ENCODE peak calls at places on chromosomes 12 and 14, in five cellular contexts. N is IMR-90, L is prostate gland, K is GM12864, D is astrocyte of the spinal cord. M is an unnamed sample.
A peak's percentile ranks its signal among the peaks of the same experiment; 100 is the strongest.

GRCh38 chr12:34398706-34399630 is 376.7 kb downstream of the ALG10 start:
- DNase-seq in N (no peak), K (no peak), L (peak; percentile 2), D (no peak), M (no peak)

GRCh38 chr14:66507181-66507721 is 696 bp upstream of the GPHN start:
- DNase-seq in D (no peak), K (no peak), N (no peak), L (no peak), M (no peak)

GRCh38 chr12:117036046-117036445 is 63.2 kb downstream of the TESC start:
- DNase-seq in L (no peak), N (no peak), D (no peak), K (no peak), M (no peak)

GRCh38 chr12:8548192-8548591 is 7.5 kb upstream of the CLEC4E start:
- DNase-seq in D (no peak), L (no peak), K (no peak), N (no peak), M (no peak)

GRCh38 chr14:28785096-28785952 is 18.7 kb downstream of the FOXG1 start:
- DNase-seq in N (peak; percentile 0), K (no peak), L (no peak), D (no peak), M (no peak)

GRCh38 chr12:128783129-128783574 is 40.6 kb downstream of the SLC15A4 start:
- DNase-seq in L (no peak), K (no peak), N (peak; percentile 41), D (peak; percentile 48), M (peak; percentile 31)

GRCh38 chr12:62613092-62613491 is 146.5 kb downstream of the MON2 start:
- DNase-seq in L (no peak), D (no peak), N (no peak), K (no peak), M (peak; percentile 60)

GRCh38 chr12:91289072-91289471 is 106.5 kb upstream of the DCN start:
- DNase-seq in K (no peak), D (no peak), L (no peak), N (no peak), M (no peak)

GRCh38 chr14:89586258-89587127 is 169.5 kb upstream of the FOXN3 start:
- DNase-seq in K (no peak), N (no peak), L (no peak), D (no peak), M (no peak)

GRCh38 chr12:80837342-80837978 is 100.3 kb downstream of the LIN7A start:
- DNase-seq in D (peak; percentile 65), N (peak; percentile 76), K (no peak), L (peak; percentile 6), M (peak; percentile 55)

GRCh38 chr12:89707623-89707991 is 1.0 kb downstream of the ATP2B1 start:
- DNase-seq in L (peak; percentile 4), K (no peak), D (no peak), N (no peak), M (peak; percentile 14)

GRCh38 chr12:26276709-26277108 is 81.3 kb downstream of the SSPN start:
- DNase-seq in N (no peak), L (no peak), D (no peak), K (no peak), M (peak; percentile 17)

GRCh38 chr14:85281921-85282320 is 248.0 kb upstream of the FLRT2 start:
- DNase-seq in L (no peak), K (no peak), D (no peak), N (no peak), M (peak; percentile 70)

GRCh38 chr14:104557766-104558165 is 21.8 kb upstream of the C14orf180 start:
- DNase-seq in K (no peak), L (no peak), D (no peak), N (no peak), M (no peak)

GRCh38 chr14:80356413-80356812 is 145.1 kb upstream of the DIO2 start:
- DNase-seq in L (no peak), D (peak; percentile 33), K (no peak), N (peak; percentile 40), M (peak; percentile 10)

GRCh38 chr12:129312048-129312447 is 458.8 kb downstream of the GLT1D1 start:
- DNase-seq in L (no peak), K (no peak), D (no peak), N (no peak), M (no peak)

GRCh38 chr14:58488550-58488949 is 61.0 kb downstream of the KIAA0586 start:
- DNase-seq in L (no peak), D (peak; percentile 48), N (peak; percentile 50), K (no peak), M (peak; percentile 8)

GRCh38 chr12:62637679-62638078 is 171.1 kb downstream of the MON2 start:
- DNase-seq in K (no peak), D (no peak), N (no peak), L (no peak), M (no peak)

GRCh38 chr14:100654814-100655795 is 67.9 kb upstream of the BEGAIN start:
- DNase-seq in K (no peak), D (no peak), N (no peak), L (no peak), M (no peak)

GRCh38 chr12:49838973-49839633 is 3.8 kb downstream of the BCDIN3D start:
- DNase-seq in K (no peak), L (no peak), D (peak; percentile 24), N (peak; percentile 35), M (peak; percentile 59)

GRCh38 chr14:67010602-67011001 is 178.6 kb upstream of the GARIN2 start:
- DNase-seq in N (no peak), K (no peak), L (no peak), D (no peak), M (no peak)

DNA sequence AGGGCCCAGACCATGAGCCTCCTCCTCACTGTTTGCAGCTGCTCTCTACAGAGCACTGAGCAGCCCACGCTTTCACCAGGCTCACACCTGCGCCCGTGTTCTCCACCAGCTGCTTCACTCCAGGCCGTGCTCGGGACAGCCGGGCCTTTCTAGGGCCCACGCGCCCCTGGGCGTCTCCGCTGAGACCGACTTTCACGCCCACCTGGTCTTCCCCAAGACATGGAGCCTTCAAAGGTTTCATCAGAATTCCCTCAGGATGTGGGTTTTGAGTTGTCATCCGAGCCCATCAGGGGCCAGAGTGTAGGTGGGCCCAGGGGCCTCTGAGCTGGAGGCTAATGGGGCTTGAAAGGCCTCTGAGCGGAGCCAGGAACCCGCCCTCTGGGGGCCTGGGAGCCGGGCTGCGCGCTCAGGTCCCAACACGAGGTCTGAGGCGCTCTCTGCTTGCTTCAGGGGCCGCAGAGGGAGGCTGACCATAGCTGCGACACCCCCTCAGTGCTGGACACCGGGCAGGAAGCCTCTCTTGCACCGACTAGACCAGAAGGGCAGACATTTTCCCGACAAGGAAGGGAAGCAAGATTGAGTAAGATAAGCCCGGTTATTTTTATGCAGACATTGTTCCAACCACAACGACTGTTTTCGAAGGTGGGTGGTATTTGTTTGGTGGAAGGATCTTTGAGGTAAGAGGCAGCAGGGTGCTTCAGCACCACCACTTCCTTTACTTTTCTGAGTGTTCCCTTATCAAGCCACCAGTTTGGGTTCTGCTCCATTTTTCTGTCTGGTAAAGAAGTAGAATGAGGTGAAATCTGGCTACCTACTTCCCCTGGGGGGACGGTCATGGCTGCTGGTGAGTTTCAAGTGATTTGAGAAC is 125.0 kb upstream of the FUT8 start:
- DNase-seq in K (peak; percentile 90), N (no peak), L (no peak), D (no peak), M (no peak)
- H3K4me3 ChIP-seq in K (peak overlapping the region; percentile 34), N (no peak overlapping the region), L (no peak overlapping the region), D (no peak overlapping the region), M (no peak overlapping the region)

GRCh38 chr12:110698171-110698902 is 9.4 kb upstream of the HVCN1 start:
- DNase-seq in N (peak; percentile 59), D (peak; percentile 80), L (peak; percentile 46), K (peak; percentile 89), M (peak; percentile 74)

GRCh38 chr12:110704231-110704630 is 15.3 kb upstream of the HVCN1 start:
- DNase-seq in K (no peak), N (no peak), D (no peak), L (no peak), M (no peak)

GRCh38 chr12:110702081-110702480 is 13.2 kb upstream of the HVCN1 start:
- DNase-seq in N (no peak), L (no peak), K (no peak), D (no peak), M (no peak)

GRCh38 chr12:110696283-110696682 is 7.4 kb upstream of the HVCN1 start:
- DNase-seq in L (no peak), D (no peak), K (no peak), N (no peak), M (no peak)

DNA sequence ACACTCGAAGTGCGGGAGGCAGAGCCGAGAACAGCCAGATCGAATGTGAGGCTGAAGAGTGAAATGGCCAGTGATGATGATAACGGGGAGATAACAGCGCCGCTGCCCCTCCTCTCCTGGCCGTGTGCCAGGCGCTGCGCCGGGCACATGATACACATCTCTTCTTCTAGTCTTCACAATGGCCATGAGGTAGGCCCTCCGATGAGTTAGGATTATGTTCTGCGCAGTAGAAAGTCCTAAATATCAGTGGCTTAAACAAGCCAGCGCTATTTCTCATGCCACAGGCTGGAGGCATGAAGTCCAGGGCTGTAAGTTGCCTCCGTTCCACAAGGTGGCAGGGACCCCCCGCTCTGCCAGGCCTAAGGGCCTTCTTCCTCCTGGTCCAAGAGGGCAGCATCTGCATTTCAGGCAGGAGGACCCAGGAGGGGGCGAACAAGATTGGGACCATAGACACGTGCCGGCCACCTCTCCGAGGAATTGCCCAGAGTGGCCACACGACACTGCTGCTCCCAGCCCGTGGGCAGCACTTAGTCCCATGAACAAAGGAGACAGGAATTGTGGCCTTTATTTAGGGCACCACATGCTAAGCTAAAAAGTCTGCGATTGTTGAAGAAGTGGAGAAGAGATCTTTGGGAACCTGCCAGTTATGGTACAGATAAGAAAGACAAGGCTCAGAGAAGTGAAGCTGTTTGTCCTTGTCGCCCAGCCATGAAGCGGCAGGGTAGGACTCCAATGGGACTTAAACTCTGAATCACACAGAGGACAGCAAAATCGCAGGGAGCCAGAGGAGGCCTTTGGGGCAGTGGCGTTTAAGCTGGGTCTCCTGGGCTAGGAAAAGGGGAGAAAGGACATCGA is 10.9 kb upstream of the HVCN1 start:
- DNase-seq in K (no peak), D (no peak), L (no peak), N (no peak), M (no peak)
- TF ChIP-seq CTCF in K (no peak), D (no peak), L (no peak), N (no peak), M (peak; percentile 25)

GRCh38 chr14:53947452-53948180 is 9.0 kb downstream of the BMP4 start:
- DNase-seq in K (no peak), D (peak; percentile 60), N (peak; percentile 40), L (no peak), M (peak; percentile 38)

GRCh38 chr14:53943751-53944083 is 12.9 kb downstream of the BMP4 start:
- DNase-seq in N (no peak), D (no peak), K (no peak), L (no peak), M (no peak)

GRCh38 chr14:53946404-53947400 is 9.9 kb downstream of the BMP4 start:
- DNase-seq in D (peak; percentile 46), N (no peak), L (no peak), K (no peak), M (no peak)

GRCh38 chr14:53948181-53948884 is 8.3 kb downstream of the BMP4 start:
- DNase-seq in N (no peak), D (peak; percentile 17), L (no peak), K (no peak), M (no peak)

DNA sequence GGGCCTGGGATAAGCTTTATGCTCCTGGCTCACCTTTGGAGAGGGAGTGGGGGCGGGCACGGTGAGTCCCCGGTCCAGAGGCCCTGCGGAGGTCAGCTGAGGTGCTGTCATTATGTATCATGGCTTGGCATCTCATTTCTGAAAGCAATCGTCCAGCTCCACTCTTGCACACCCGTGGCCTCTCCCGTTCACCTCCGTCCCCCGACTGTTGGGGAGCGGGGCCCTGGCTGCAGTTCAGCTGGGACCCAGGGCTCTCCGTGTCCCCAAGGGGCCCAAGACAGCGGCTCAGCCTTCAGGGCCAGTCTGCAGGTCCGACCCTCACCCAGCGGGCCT is 10.6 kb downstream of the BMP4 start:
- DNase-seq in K (no peak), D (no peak), L (no peak), N (no peak), M (no peak)
- H3K4me3 ChIP-seq in K (no peak overlapping the region), D (no peak overlapping the region), L (no peak overlapping the region), N (no peak overlapping the region), M (no peak overlapping the region)

GRCh38 chr14:78697341-78697740 is 527.2 kb downstream of the NRXN3 start:
- DNase-seq in D (peak; percentile 42), N (peak; percentile 26), K (peak; percentile 3), L (no peak), M (peak; percentile 11)
- TF ChIP-seq CTCF in D (peak; percentile 65), N (peak; percentile 56), K (peak; percentile 56), L (no peak), M (peak; percentile 31)

M was measured in fibroblast of villous mesenchyme.